ENCODE peak calls at places on chromosomes 6 and 20, in six cellular contexts. A, E, M, W, P and B are unnamed samples.

GRCh38 chr6:151387581-151387980 is 3.8 kb downstream of the ZBTB2 start:
- DNase-seq in E (no peak), W (no peak), A (no peak), M (no peak), P (no peak), B (no peak)

GRCh38 chr6:95091823-95092436 is 485.4 kb upstream of the MANEA start:
- DNase-seq in A (no peak), W (no peak), P (no peak), M (no peak), E (no peak), B (no peak)

GRCh38 chr6:161584051-161584450 is 310.2 kb upstream of the AGPAT4 start:
- DNase-seq in M (no peak), W (no peak), A (no peak), E (no peak), P (no peak), B (no peak)

GRCh38 chr6:125904871-125905270 is 51.7 kb upstream of the HINT3 start:
- DNase-seq in E (peak; percentile 55), M (no peak), A (no peak), W (no peak), P (no peak), B (no peak)

GRCh38 chr6:19333936-19334335 is 503.2 kb upstream of the ID4 start:
- DNase-seq in P (peak; percentile 44), W (no peak), E (no peak), M (no peak), A (no peak), B (no peak)

GRCh38 chr6:52389626-52390360 is 27.8 kb downstream of the PAQR8 start:
- DNase-seq in W (peak; percentile 27), E (peak; percentile 39), M (no peak), P (no peak), A (peak; percentile 46), B (no peak)

GRCh38 chr20:50387996-50388332 is 122.2 kb upstream of the PTPN1 start:
- DNase-seq in W (no peak), P (no peak), E (no peak), M (no peak), A (no peak), B (no peak)

GRCh38 chr6:123811378-123811777 is 7.7 kb downstream of the NKAIN2 start:
- DNase-seq in M (no peak), A (no peak), W (no peak), P (no peak), E (no peak), B (no peak)

GRCh38 chr6:15763827-15764226 is 101.0 kb upstream of the DTNBP1 start:
- DNase-seq in W (no peak), P (no peak), M (no peak), A (no peak), E (peak; percentile 25), B (no peak)

GRCh38 chr20:722822-723644 is 45.3 kb downstream of the SLC52A3 start:
- DNase-seq in A (no peak), E (no peak), W (no peak), P (no peak), M (no peak), B (no peak)

GRCh38 chr20:7728373-7728772 is 211.9 kb downstream of the HAO1 start:
- DNase-seq in W (no peak), E (no peak), M (no peak), P (no peak), A (no peak), B (no peak)

GRCh38 chr20:38870733-38871559 is 55.3 kb upstream of the FAM83D start:
- DNase-seq in A (no peak), M (no peak), P (no peak), W (no peak), E (peak; percentile 66), B (no peak)

GRCh38 chr20:62155428-62156253 is 12.1 kb downstream of the SS18L1 start:
- DNase-seq in E (no peak), A (no peak), M (no peak), P (no peak), W (no peak), B (no peak)

GRCh38 chr20:7161690-7162089 is 394.2 kb downstream of the BMP2 start:
- DNase-seq in E (no peak), M (no peak), P (no peak), A (no peak), W (no peak), B (no peak)

GRCh38 chr6:52647199-52647598 is 23.7 kb upstream of the TMEM14A start:
- DNase-seq in M (no peak), E (no peak), W (no peak), A (no peak), P (no peak), B (no peak)

GRCh38 chr6:22296936-22297335 is at the start of gene PRL:
- DNase-seq in P (no peak), M (no peak), E (no peak), A (no peak), W (no peak), B (no peak)

GRCh38 chr6:96917098-96917497 is 7.4 kb upstream of the KLHL32 start:
- DNase-seq in E (no peak), P (no peak), A (no peak), W (no peak), M (no peak), B (no peak)